ENCODE peak calls at places on chromosomes 12 and 14, in eight cellular contexts. One of them, this sample, is unnamed. For H3K36me3 and H3K4me1, the result is how much of the 10 kb centered on the place peaks cover.

GRCh38 chr14:60266021-60266937 is 17.3 kb downstream of the PPM1A start:
- DNase-seq in heart left ventricle: no peak
- DNase-seq in adrenal gland: no peak
- DNase-seq in tibial artery: no peak
- DNase-seq in suprapubic skin: no peak
- DNase-seq in tibial nerve: no peak
- DNase-seq in Caco-2: peak
- DNase-seq in fibroblast of lung: peak
- DNase-seq in this sample: no peak

GRCh38 chr14:105479438-105480164 is 5.0 kb downstream of the CRIP2 start:
- DNase-seq in suprapubic skin: no peak
- DNase-seq in Caco-2: no peak
- DNase-seq in fibroblast of lung: no peak
- DNase-seq in tibial nerve: no peak
- DNase-seq in adrenal gland: no peak
- DNase-seq in tibial artery: peak
- DNase-seq in heart left ventricle: no peak
- DNase-seq in this sample: no peak

GRCh38 chr14:74627071-74627470 is 15.0 kb upstream of the LTBP2 start:
- DNase-seq in adrenal gland: no peak
- DNase-seq in tibial nerve: no peak
- DNase-seq in suprapubic skin: no peak
- DNase-seq in heart left ventricle: no peak
- DNase-seq in fibroblast of lung: no peak
- DNase-seq in Caco-2: no peak
- DNase-seq in tibial artery: no peak
- DNase-seq in this sample: no peak

GRCh38 chr14:20723458-20723857 is 22.2 kb upstream of the EDDM3A start:
- DNase-seq in suprapubic skin: no peak
- DNase-seq in Caco-2: no peak
- DNase-seq in tibial artery: no peak
- DNase-seq in heart left ventricle: peak
- DNase-seq in tibial nerve: no peak
- DNase-seq in adrenal gland: no peak
- DNase-seq in fibroblast of lung: no peak
- DNase-seq in this sample: no peak

GRCh38 chr14:98912655-98913054 is 359.3 kb downstream of the BCL11B start:
- DNase-seq in tibial artery: no peak
- DNase-seq in heart left ventricle: no peak
- DNase-seq in Caco-2: no peak
- DNase-seq in fibroblast of lung: no peak
- DNase-seq in adrenal gland: no peak
- DNase-seq in suprapubic skin: no peak
- DNase-seq in tibial nerve: no peak
- DNase-seq in this sample: no peak

GRCh38 chr12:52261211-52261484 is 13.3 kb upstream of the KRT86 start:
- DNase-seq in tibial nerve: no peak
- DNase-seq in Caco-2: no peak
- DNase-seq in heart left ventricle: no peak
- DNase-seq in adrenal gland: no peak
- DNase-seq in tibial artery: peak
- DNase-seq in suprapubic skin: no peak
- DNase-seq in fibroblast of lung: no peak
- DNase-seq in this sample: no peak

GRCh38 chr12:49673446-49674317 is 33.5 kb downstream of the FMNL3 start:
- DNase-seq in Caco-2: peak
- DNase-seq in suprapubic skin: peak
- DNase-seq in heart left ventricle: peak
- DNase-seq in tibial artery: peak
- DNase-seq in adrenal gland: peak
- DNase-seq in tibial nerve: peak
- DNase-seq in fibroblast of lung: peak
- DNase-seq in this sample: peak

GRCh38 chr12:41212625-41213024 is 24.5 kb downstream of the PDZRN4 start:
- DNase-seq in Caco-2: no peak
- DNase-seq in heart left ventricle: no peak
- DNase-seq in suprapubic skin: no peak
- DNase-seq in fibroblast of lung: no peak
- DNase-seq in tibial nerve: no peak
- DNase-seq in adrenal gland: no peak
- DNase-seq in tibial artery: no peak
- DNase-seq in this sample: no peak

GRCh38 chr14:68976160-68977067 is 2.7 kb downstream of the ACTN1 start:
- DNase-seq in tibial nerve: no peak
- DNase-seq in heart left ventricle: peak
- DNase-seq in tibial artery: peak
- DNase-seq in adrenal gland: no peak
- DNase-seq in Caco-2: peak
- DNase-seq in suprapubic skin: peak
- DNase-seq in fibroblast of lung: peak
- DNase-seq in this sample: no peak

GRCh38 chr14:21169587-21169986 is 13.7 kb upstream of the OR5AU1 start:
- DNase-seq in suprapubic skin: no peak
- DNase-seq in fibroblast of lung: no peak
- DNase-seq in Caco-2: no peak
- DNase-seq in tibial artery: no peak
- DNase-seq in adrenal gland: no peak
- DNase-seq in heart left ventricle: no peak
- DNase-seq in tibial nerve: no peak
- DNase-seq in this sample: no peak

GRCh38 chr12:65892905-65893304 is 68.6 kb downstream of the HMGA2 start:
- DNase-seq in adrenal gland: no peak
- DNase-seq in suprapubic skin: no peak
- DNase-seq in Caco-2: no peak
- DNase-seq in heart left ventricle: no peak
- DNase-seq in fibroblast of lung: peak
- DNase-seq in tibial artery: no peak
- DNase-seq in tibial nerve: no peak
- DNase-seq in this sample: no peak

DNA sequence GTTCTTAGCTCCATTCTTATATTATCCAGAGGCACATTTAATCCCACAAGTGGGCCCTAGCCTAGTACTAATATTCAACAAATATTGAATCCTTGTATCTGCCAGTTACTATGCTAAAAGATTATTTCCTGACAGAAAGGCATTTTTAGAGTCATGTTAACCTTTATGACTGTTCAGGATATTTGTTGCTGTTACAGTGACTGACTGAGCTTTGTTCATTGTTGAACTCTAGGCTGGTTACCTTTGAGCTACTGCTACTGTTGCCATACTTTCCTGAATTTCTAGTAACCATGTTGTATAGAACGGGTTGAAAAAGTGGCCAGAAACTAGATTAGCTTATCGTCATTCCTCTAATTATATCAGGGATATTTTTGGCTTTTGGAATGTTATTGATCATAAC is 29.8 kb downstream of the DNM1L start:
- DNase-seq in Caco-2: no peak
- DNase-seq in tibial artery: no peak
- DNase-seq in heart left ventricle: no peak
- DNase-seq in adrenal gland: no peak
- DNase-seq in suprapubic skin: no peak
- DNase-seq in tibial nerve: no peak
- DNase-seq in fibroblast of lung: no peak
- DNase-seq in this sample: no peak
- H3K36me3 ChIP-seq in Caco-2: under half
- H3K36me3 ChIP-seq in tibial artery: under half
- H3K36me3 ChIP-seq in heart left ventricle: under half
- H3K36me3 ChIP-seq in adrenal gland: under half
- H3K36me3 ChIP-seq in suprapubic skin: under half
- H3K36me3 ChIP-seq in tibial nerve: half or more
- H3K36me3 ChIP-seq in fibroblast of lung: under half
- H3K36me3 ChIP-seq in this sample: half or more

DNA sequence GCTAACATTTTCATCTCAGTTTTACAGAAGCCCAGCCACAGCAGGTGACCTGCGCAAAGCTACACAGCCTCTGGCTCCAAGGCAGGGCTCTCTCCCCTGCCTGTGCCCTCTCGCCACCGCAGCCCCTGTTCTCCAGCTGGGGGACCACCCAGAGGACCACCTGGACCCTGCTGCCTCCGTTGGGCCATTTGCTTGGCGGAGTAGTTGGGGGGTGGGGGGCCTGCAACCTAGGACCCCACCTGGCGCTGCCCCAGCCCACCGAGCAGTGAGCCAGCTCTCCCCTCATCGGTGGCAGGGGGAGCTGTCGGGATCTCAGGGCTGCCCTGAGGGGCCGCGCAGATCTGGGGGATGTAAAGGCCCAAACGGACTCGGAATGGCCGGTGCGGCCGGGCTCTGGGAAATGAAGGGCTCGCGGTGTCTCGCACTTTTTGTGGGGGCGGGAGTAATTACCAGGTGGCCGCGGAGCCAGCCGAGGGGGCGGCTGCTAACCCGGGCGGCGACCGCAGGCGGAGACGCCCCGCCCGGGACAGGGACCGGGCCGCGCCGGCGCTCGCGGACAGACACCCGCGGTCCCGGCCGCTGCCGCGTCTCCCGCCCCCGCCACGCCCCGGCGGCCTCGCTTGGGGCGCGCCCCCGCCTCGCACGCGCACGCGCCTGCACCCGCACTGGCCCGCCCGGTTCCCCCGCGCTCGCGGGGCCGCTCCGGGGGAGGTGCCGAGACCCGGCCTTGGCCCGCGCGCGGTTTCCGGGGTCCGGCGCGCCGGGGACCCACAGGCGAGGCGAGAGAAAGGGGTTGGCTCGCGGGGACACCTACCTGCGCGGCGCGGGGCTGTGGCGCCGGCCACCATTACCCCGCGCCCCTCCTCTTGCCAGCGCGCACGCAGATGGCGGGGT is 8.6 kb upstream of the GPR68 start:
- DNase-seq in adrenal gland: no peak
- DNase-seq in Caco-2: peak
- DNase-seq in suprapubic skin: no peak
- DNase-seq in heart left ventricle: peak
- DNase-seq in fibroblast of lung: no peak
- DNase-seq in tibial nerve: no peak
- DNase-seq in tibial artery: no peak
- DNase-seq in this sample: peak
- TF ChIP-seq CTCF in adrenal gland: no peak
- TF ChIP-seq CTCF in Caco-2: peak
- TF ChIP-seq CTCF in suprapubic skin: no peak
- TF ChIP-seq CTCF in heart left ventricle: no peak
- TF ChIP-seq CTCF in fibroblast of lung: peak
- TF ChIP-seq CTCF in tibial nerve: no peak
- TF ChIP-seq CTCF in tibial artery: no peak
- TF ChIP-seq CTCF in this sample: no peak

GRCh38 chr12:943051-943450 is 6.4 kb downstream of the RAD52 start:
- DNase-seq in tibial artery: no peak
- DNase-seq in tibial nerve: no peak
- DNase-seq in suprapubic skin: no peak
- DNase-seq in adrenal gland: no peak
- DNase-seq in Caco-2: no peak
- DNase-seq in heart left ventricle: no peak
- DNase-seq in fibroblast of lung: no peak
- DNase-seq in this sample: no peak
- H3K4me1 ChIP-seq in tibial artery: under half
- H3K4me1 ChIP-seq in tibial nerve: under half
- H3K4me1 ChIP-seq in suprapubic skin: under half
- H3K4me1 ChIP-seq in adrenal gland: under half
- H3K4me1 ChIP-seq in Caco-2: under half
- H3K4me1 ChIP-seq in heart left ventricle: under half
- H3K4me1 ChIP-seq in fibroblast of lung: under half
- H3K4me1 ChIP-seq in this sample: under half

DNA sequence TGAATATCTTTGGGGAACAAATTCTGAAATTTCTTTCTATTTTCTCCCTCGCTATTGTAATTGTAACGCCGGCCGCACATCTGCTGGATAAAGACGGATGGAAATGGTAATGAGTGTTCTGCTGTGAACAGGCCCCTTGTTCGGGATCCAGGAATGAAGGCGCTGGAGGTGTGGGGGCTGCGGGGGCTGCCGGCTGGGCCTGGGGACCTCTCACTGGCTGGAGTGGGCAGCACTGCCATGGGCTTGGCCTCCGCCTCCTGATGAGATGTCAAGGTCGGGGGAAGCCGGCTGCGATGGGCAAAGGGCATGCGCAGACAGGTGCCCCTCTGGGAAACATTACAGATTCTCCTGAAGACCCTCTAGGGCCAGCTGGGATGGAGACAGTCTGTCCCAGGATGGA is 175.4 kb downstream of the PHETA1 start:
- DNase-seq in tibial artery: no peak
- DNase-seq in Caco-2: no peak
- DNase-seq in fibroblast of lung: no peak
- DNase-seq in suprapubic skin: no peak
- DNase-seq in heart left ventricle: no peak
- DNase-seq in adrenal gland: no peak
- DNase-seq in tibial nerve: no peak
- DNase-seq in this sample: no peak
- H3K36me3 ChIP-seq in tibial artery: under half
- H3K36me3 ChIP-seq in Caco-2: under half
- H3K36me3 ChIP-seq in fibroblast of lung: under half
- H3K36me3 ChIP-seq in suprapubic skin: under half
- H3K36me3 ChIP-seq in heart left ventricle: under half
- H3K36me3 ChIP-seq in adrenal gland: under half
- H3K36me3 ChIP-seq in tibial nerve: under half
- H3K36me3 ChIP-seq in this sample: under half